ENCODE peak calls at places on chromosomes 4 and X, in five cellular contexts. D is GM23248, Z is PC-3, F is SK-N-SH, C is OCI-LY7. J is an unnamed sample.

GRCh38 chr4:183337833-183338232 is 15.6 kb upstream of the CLDN24 start:
- DNase-seq in D (no peak), Z (no peak), F (no peak), C (no peak), J (no peak)

GRCh38 chr4:48370260-48371134 is 29.2 kb downstream of the SLAIN2 start:
- DNase-seq in D (no peak), Z (no peak), F (no peak), C (no peak), J (no peak)

GRCh38 chr4:101366331-101366730 is 19.0 kb upstream of the PPP3CA start:
- DNase-seq in D (peak; percentile 38), Z (no peak), F (no peak), C (no peak), J (no peak)

GRCh38 chrX:38878674-38879375 is 77.6 kb downstream of the MID1IP1 start:
- DNase-seq in D (no peak), Z (no peak), F (no peak), C (peak; percentile 78), J (no peak)

GRCh38 chr4:76251448-76252270 is at the start of gene FAM47E:
- DNase-seq in D (peak; percentile 77), Z (peak; percentile 61), F (peak; percentile 90), C (no peak), J (peak; percentile 86)

GRCh38 chrX:76517544-76517943 is 90.0 kb downstream of the MAGEE1 start:
- DNase-seq in D (no peak), Z (no peak), F (no peak), C (no peak), J (no peak)

GRCh38 chrX:93538575-93538974 is 134.8 kb downstream of the NAP1L3 start:
- DNase-seq in D (peak; percentile 8), Z (peak; percentile 25), F (peak; percentile 4), C (no peak), J (no peak)

GRCh38 chr4:17273047-17273446 is 238.8 kb downstream of the QDPR start:
- DNase-seq in D (no peak), Z (no peak), F (no peak), C (no peak), J (no peak)

GRCh38 chr4:37132351-37132989 is 112.1 kb upstream of the NWD2 start:
- DNase-seq in D (no peak), Z (no peak), F (peak; percentile 2), C (no peak), J (no peak)

GRCh38 chr4:62288803-62289541 is 1088.8 kb downstream of the ADGRL3 start:
- DNase-seq in D (no peak), Z (peak; percentile 6), F (peak; percentile 63), C (no peak), J (no peak)

GRCh38 chr4:7708981-7709380 is 230.7 kb downstream of the AFAP1 start:
- DNase-seq in D (no peak), Z (no peak), F (no peak), C (no peak), J (no peak)

GRCh38 chrX:18638397-18638796 is 33.5 kb downstream of the RS1 start:
- DNase-seq in D (no peak), Z (no peak), F (no peak), C (no peak), J (no peak)

GRCh38 chr4:64582492-64582891 is 173.2 kb upstream of the TECRL start:
- DNase-seq in D (no peak), Z (no peak), F (no peak), C (no peak), J (no peak)

GRCh38 chrX:11908371-11908770 is 150.3 kb downstream of the MSL3 start:
- DNase-seq in D (peak; percentile 26), Z (peak; percentile 63), F (peak; percentile 8), C (peak; percentile 17), J (no peak)

GRCh38 chr4:24963277-24963676 is 50.4 kb upstream of the CCDC149 start:
- DNase-seq in D (no peak), Z (no peak), F (no peak), C (no peak), J (no peak)

GRCh38 chr4:166252487-166253402 is 379.7 kb downstream of the TLL1 start:
- DNase-seq in D (peak; percentile 20), Z (peak; percentile 51), F (peak; percentile 3), C (peak; percentile 28), J (no peak)

GRCh38 chr4:7336067-7336569 is 98.6 kb downstream of the PSAPL1 start:
- DNase-seq in D (no peak), Z (no peak), F (no peak), C (no peak), J (no peak)

GRCh38 chr4:61828960-61829359 is 628.8 kb downstream of the ADGRL3 start:
- DNase-seq in D (no peak), Z (no peak), F (no peak), C (no peak), J (no peak)

GRCh38 chrX:6456196-6456595 is 78.7 kb downstream of the VCX3A start:
- DNase-seq in D (no peak), Z (no peak), F (no peak), C (no peak), J (no peak)

GRCh38 chrX:41931591-41931990 is 8.2 kb upstream of the CASK start:
- DNase-seq in D (no peak), Z (peak; percentile 10), F (no peak), C (no peak), J (no peak)

DNA sequence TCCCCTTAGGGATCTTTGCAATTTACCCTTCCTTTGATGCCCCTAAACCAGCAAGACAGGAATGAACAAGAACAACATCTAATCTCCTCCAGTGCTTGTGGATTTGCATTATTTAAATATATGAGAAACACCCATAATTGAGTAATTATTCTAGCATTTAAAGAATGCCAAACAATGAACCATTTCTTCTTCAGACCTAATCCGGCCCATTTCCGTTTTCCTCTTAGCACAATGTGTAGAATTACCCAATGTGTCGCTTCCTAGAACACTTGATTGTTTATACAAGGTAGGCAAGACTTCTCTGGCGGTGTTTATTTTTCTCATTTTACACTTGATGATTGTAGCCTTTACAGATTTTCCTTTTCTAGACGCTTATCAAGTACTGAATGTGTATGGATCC is 43.5 kb downstream of the CLDN34 start:
- DNase-seq in D (peak; percentile 69), Z (peak; percentile 49), F (no peak), C (no peak), J (no peak)
- H3K27ac ChIP-seq in D (no peak overlapping the region), Z (no peak overlapping the region), F (no peak overlapping the region), C (no peak overlapping the region), J (no peak overlapping the region)

GRCh38 chrX:129938081-129938480 is 32.1 kb downstream of the UTP14A start:
- DNase-seq in D (no peak), Z (no peak), F (no peak), C (no peak), J (no peak)
- H3K9me2 ChIP-seq in D (no peaks in the 10 kb centered on the region), Z (no peaks in the 10 kb centered on the region), F (no peaks in the 10 kb centered on the region), C (no peaks in the 10 kb centered on the region), J (no peaks in the 10 kb centered on the region)

DNA sequence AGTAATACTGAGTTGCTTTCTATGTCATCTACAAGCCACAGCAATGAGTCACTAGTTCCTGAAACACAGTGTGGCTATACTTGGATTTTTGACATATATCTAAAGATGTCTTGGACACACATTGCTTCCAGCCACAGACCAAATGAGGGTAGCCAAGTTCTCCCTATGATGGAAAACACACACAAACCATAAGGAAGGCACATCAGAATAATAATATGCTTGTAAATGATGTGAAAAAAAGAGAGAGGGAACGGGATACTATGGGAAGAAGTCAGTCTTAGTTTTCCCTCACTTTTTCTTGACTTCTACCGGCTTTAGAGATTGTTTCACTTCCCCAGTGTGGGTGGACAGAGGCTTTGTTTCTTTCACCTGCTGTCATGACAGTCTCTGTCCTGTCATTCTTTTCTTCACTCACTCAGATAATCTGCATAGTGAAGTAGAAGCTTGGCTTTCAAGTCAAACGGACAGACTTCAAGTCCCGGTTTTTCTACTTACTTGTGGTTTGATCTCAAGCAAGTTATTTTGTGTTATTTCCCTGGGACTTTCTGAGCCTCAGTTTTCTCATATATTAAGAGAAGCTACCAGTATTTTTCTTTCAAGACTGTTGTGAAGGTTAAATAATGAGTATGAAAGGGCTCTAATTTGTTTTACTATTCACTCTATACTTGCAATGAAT is 34.7 kb downstream of the P2RY10 start:
- DNase-seq in D (peak; percentile 0), Z (peak; percentile 28), F (no peak), C (peak; percentile 8), J (no peak)
- H3K4me3 ChIP-seq in D (no peak overlapping the region), Z (no peak overlapping the region), F (no peak overlapping the region), C (no peak overlapping the region), J (no peak overlapping the region)

GRCh38 chrX:110119480-110119879 is 116.6 kb downstream of the TMEM164 start:
- DNase-seq in D (no peak), Z (no peak), F (no peak), C (no peak), J (no peak)

GRCh38 chrX:110116581-110116980 is 113.7 kb downstream of the TMEM164 start:
- DNase-seq in D (no peak), Z (no peak), F (no peak), C (no peak), J (no peak)

GRCh38 chrX:110123331-110123782 is 120.4 kb downstream of the TMEM164 start:
- DNase-seq in D (no peak), Z (no peak), F (no peak), C (no peak), J (no peak)

GRCh38 chrX:110118535-110118934 is 115.6 kb downstream of the TMEM164 start:
- DNase-seq in D (no peak), Z (no peak), F (no peak), C (no peak), J (no peak)

DNA sequence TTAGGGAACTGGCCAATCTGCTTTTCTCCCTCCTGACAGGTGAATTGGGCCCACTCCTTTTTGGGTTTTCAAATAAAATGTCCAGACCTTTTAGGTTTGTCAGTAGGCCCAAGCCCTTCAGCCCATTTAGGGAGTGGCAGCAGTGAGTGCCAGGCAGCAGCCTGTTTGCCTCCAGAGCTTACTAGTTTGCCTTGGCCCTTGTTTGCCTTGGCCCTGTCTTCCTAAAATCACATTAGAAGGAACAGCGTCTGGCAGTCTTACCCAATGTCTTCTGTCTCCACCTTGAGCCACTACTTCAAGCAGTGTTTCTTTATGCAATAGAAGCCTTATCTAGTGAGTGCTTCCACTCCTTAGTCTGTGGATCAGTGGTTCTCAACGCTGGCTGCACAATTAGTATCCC is 117.1 kb downstream of the TMEM164 start:
- DNase-seq in D (no peak), Z (no peak), F (no peak), C (no peak), J (no peak)
- H3K27ac ChIP-seq in D (no peak overlapping the region), Z (no peak overlapping the region), F (no peak overlapping the region), C (no peak overlapping the region), J (no peak overlapping the region)

GRCh38 chrX:16466640-16467432 is 183.1 kb upstream of the S100G start:
- DNase-seq in D (peak; percentile 60), Z (peak; percentile 84), F (no peak), C (no peak), J (peak; percentile 82)
- H3K9me2 ChIP-seq in D (no peaks in the 10 kb centered on the region), Z (no peaks in the 10 kb centered on the region), F (no peaks in the 10 kb centered on the region), C (no peaks in the 10 kb centered on the region), J (no peaks in the 10 kb centered on the region)

GRCh38 chrX:19804168-19804567 is 83.2 kb downstream of the SH3KBP1 start:
- DNase-seq in D (peak; percentile 5), Z (no peak), F (no peak), C (no peak), J (no peak)

GRCh38 chrX:19798423-19798822 is 89.0 kb downstream of the SH3KBP1 start:
- DNase-seq in D (no peak), Z (peak; percentile 14), F (no peak), C (no peak), J (no peak)

GRCh38 chrX:19800821-19801220 is 86.6 kb downstream of the SH3KBP1 start:
- DNase-seq in D (no peak), Z (no peak), F (no peak), C (peak; percentile 29), J (no peak)

GRCh38 chrX:19795289-19795688 is 92.1 kb downstream of the SH3KBP1 start:
- DNase-seq in D (no peak), Z (no peak), F (no peak), C (no peak), J (no peak)

GRCh38 chrX:19799319-19800182 is 87.8 kb downstream of the SH3KBP1 start:
- DNase-seq in D (peak; percentile 80), Z (no peak), F (no peak), C (peak; percentile 61), J (no peak)
- H3K4me3 ChIP-seq in D (peak overlapping the region; percentile 63), Z (no peak overlapping the region), F (no peak overlapping the region), C (peak overlapping the region; percentile 59), J (no peak overlapping the region)

J was measured in PC-9.